ENCODE peak calls at places on chromosomes 7 and 10, in five cellular contexts. N, H, Q, S and L are unnamed samples.

GRCh38 chr7:46145412-46145811 is 224.3 kb upstream of the IGFBP3 start:
- DNase-seq in N (peak), Q (no peak), H (peak), S (peak), L (no peak)

GRCh38 chr7:2203551-2204300 is 29.0 kb downstream of the MAD1L1 start:
- DNase-seq in S (no peak), H (no peak), N (no peak), Q (peak), L (peak)

GRCh38 chr10:15313844-15314243 is 57.2 kb downstream of the FAM171A1 start:
- DNase-seq in S (no peak), H (no peak), N (no peak), Q (no peak), L (no peak)

GRCh38 chr10:110044681-110045080 is 36.9 kb downstream of the ADD3 start:
- DNase-seq in Q (no peak), H (no peak), N (no peak), S (no peak), L (no peak)

GRCh38 chr10:117860135-117860534 is 186.6 kb downstream of the RAB11FIP2 start:
- DNase-seq in Q (no peak), N (peak), H (no peak), S (peak), L (no peak)

GRCh38 chr7:37961251-37961650 is 40.8 kb downstream of the EPDR1 start:
- DNase-seq in N (no peak), Q (no peak), H (no peak), S (no peak), L (no peak)

GRCh38 chr7:45670717-45671116 is 96.5 kb downstream of the ADCY1 start:
- DNase-seq in H (no peak), S (no peak), Q (no peak), N (no peak), L (no peak)

GRCh38 chr10:125605167-125605566 is 77.8 kb downstream of the TEX36 start:
- DNase-seq in S (no peak), N (no peak), Q (no peak), H (no peak), L (no peak)

GRCh38 chr7:100799037-100799896 is 28.1 kb downstream of the EPHB4 start:
- DNase-seq in S (peak), N (peak), Q (peak), H (no peak), L (peak)

GRCh38 chr10:4686644-4686996 is 139.4 kb upstream of the AKR1E2 start:
- DNase-seq in S (peak), N (peak), Q (no peak), H (peak), L (no peak)

GRCh38 chr10:6771361-6771760 is 191.3 kb upstream of the PRKCQ start:
- DNase-seq in H (no peak), N (no peak), S (no peak), Q (no peak), L (no peak)

GRCh38 chr7:125651823-125652528 is 722.4 kb upstream of the POT1 start:
- DNase-seq in H (no peak), Q (no peak), S (no peak), N (no peak), L (peak)

GRCh38 chr7:36506820-36507219 is 117.2 kb downstream of the ANLN start:
- DNase-seq in N (no peak), Q (no peak), H (no peak), S (peak), L (no peak)

GRCh38 chr10:78162867-78163266 is 129.2 kb downstream of the RPS24 start:
- DNase-seq in N (peak), S (peak), Q (no peak), H (peak), L (no peak)

GRCh38 chr7:106023369-106024322 is 60.6 kb downstream of the CDHR3 start:
- DNase-seq in H (no peak), S (no peak), Q (peak), N (no peak), L (peak)

GRCh38 chr10:100670828-100671479 is 74.4 kb upstream of the PAX2 start:
- DNase-seq in S (no peak), Q (no peak), H (no peak), N (no peak), L (peak)

GRCh38 chr10:660980-661890 is 28.2 kb downstream of the DIP2C start:
- DNase-seq in H (no peak), S (no peak), N (no peak), Q (no peak), L (no peak)

GRCh38 chr7:90474284-90475210 is 5.1 kb downstream of the PTTG1IP2 start:
- DNase-seq in S (peak), Q (no peak), N (peak), H (no peak), L (no peak)

GRCh38 chr10:96991313-96991841 is 159.3 kb downstream of the LCOR start:
- DNase-seq in H (no peak), N (peak), S (peak), Q (peak), L (peak)

GRCh38 chr7:36707465-36707864 is 16.8 kb downstream of the AOAH start:
- DNase-seq in Q (no peak), H (no peak), N (no peak), S (no peak), L (no peak)

GRCh38 chr10:115879372-115879771 is 393.6 kb downstream of the GFRA1 start:
- DNase-seq in Q (no peak), N (no peak), S (no peak), H (no peak), L (peak)

GRCh38 chr7:70446448-70447143 is 685.3 kb upstream of the GALNT17 start:
- DNase-seq in N (no peak), S (peak), H (no peak), Q (no peak), L (no peak)

GRCh38 chr7:105673367-105674188 is 92.3 kb upstream of the EFCAB10 start:
- DNase-seq in Q (no peak), H (peak), N (peak), S (peak), L (no peak)

GRCh38 chr7:45067582-45067981 is 21.2 kb downstream of the NACAD start:
- DNase-seq in N (no peak), H (no peak), S (no peak), Q (no peak), L (no peak)

GRCh38 chr10:5589963-5590511 is 65.3 kb downstream of the CALML3 start:
- DNase-seq in S (peak), N (peak), Q (no peak), H (peak), L (peak)

GRCh38 chr7:146478975-146479492 is 362.4 kb downstream of the CNTNAP2 start:
- DNase-seq in S (no peak), N (no peak), H (no peak), Q (no peak), L (no peak)

GRCh38 chr7:85106719-85107118 is 80.1 kb downstream of the SEMA3D start:
- DNase-seq in N (no peak), Q (no peak), H (no peak), S (no peak), L (no peak)

GRCh38 chr7:105769951-105770628 is 106.3 kb downstream of the ATXN7L1 start:
- DNase-seq in H (peak), S (peak), Q (no peak), N (no peak), L (peak)

GRCh38 chr7:159031135-159031701 is 113.4 kb downstream of the VIPR2 start:
- DNase-seq in S (no peak), H (no peak), N (no peak), Q (no peak), L (no peak)

GRCh38 chr10:79116801-79117723 is 48.3 kb downstream of the ZMIZ1 start:
- DNase-seq in H (no peak), S (no peak), N (peak), Q (no peak), L (peak)

GRCh38 chr10:590721-591120 is 98.7 kb downstream of the DIP2C start:
- DNase-seq in Q (no peak), S (no peak), N (no peak), H (no peak), L (no peak)

GRCh38 chr7:13920053-13920697 is 69.3 kb downstream of the ETV1 start:
- DNase-seq in Q (no peak), H (peak), S (peak), N (peak), L (no peak)

GRCh38 chr7:159014297-159015062 is 130.2 kb downstream of the VIPR2 start:
- DNase-seq in H (no peak), Q (no peak), S (no peak), N (no peak), L (no peak)

GRCh38 chr10:77428776-77429395 is 208.7 kb downstream of the KCNMA1 start:
- DNase-seq in S (peak), Q (no peak), N (peak), H (no peak), L (no peak)

GRCh38 chr7:11613292-11613930 is 218.6 kb downstream of the THSD7A start:
- DNase-seq in S (no peak), N (no peak), H (no peak), Q (peak), L (peak)

GRCh38 chr7:42097756-42098155 is 139.3 kb downstream of the GLI3 start:
- DNase-seq in Q (no peak), H (no peak), S (peak), N (peak), L (no peak)

GRCh38 chr10:102412293-102412692 is 6.3 kb downstream of the PSD start:
- DNase-seq in H (no peak), N (no peak), Q (no peak), S (no peak), L (no peak)

DNA sequence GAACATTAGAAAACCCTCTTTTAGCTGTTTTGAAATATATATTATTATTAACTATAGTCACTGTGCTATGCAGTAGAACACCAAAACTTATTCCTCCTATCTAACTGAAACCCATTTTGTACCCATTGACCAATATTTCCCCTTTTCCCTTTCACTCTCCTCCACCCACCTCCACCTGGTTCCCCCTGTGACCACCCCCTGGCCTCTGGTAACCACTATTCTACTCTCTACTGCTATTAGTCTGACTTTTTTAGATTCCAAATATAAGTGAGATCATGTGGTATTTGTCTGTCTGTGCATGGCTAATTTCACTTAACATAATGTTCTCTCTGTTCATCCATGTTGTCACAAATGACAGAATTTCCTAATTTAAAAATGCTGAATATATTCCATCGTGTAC is 18.7 kb downstream of the TBC1D12 start:
- DNase-seq in Q (no peak), H (no peak), N (no peak), S (no peak), L (no peak)
- TF ChIP-seq CTCF in Q (no peak), H (no peak), N (no peak), S (no peak), L (no peak)

DNA sequence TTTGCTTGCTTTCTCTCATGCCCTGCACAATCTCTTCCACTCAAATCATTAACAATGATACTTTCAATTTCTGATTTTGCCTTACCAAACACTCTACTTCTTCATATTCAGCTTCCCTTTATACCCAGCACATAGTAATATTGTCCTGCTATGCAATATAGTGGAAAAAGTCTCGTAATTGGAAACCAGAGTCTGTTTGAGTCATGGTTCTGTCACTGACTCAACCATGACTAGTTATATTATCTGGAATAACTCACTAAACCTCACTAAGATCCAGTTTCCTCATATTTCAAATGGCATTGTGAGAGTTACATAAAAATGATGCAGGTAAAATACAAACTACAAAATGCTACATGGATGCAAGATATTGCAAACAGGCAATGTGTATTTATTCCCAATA is 98.5 kb upstream of the LRRTM3 start:
- DNase-seq in N (peak), Q (no peak), H (peak), S (peak), L (no peak)
- H3K4me3 ChIP-seq in N (no peak), Q (no peak), H (no peak), S (no peak), L (no peak)

DNA sequence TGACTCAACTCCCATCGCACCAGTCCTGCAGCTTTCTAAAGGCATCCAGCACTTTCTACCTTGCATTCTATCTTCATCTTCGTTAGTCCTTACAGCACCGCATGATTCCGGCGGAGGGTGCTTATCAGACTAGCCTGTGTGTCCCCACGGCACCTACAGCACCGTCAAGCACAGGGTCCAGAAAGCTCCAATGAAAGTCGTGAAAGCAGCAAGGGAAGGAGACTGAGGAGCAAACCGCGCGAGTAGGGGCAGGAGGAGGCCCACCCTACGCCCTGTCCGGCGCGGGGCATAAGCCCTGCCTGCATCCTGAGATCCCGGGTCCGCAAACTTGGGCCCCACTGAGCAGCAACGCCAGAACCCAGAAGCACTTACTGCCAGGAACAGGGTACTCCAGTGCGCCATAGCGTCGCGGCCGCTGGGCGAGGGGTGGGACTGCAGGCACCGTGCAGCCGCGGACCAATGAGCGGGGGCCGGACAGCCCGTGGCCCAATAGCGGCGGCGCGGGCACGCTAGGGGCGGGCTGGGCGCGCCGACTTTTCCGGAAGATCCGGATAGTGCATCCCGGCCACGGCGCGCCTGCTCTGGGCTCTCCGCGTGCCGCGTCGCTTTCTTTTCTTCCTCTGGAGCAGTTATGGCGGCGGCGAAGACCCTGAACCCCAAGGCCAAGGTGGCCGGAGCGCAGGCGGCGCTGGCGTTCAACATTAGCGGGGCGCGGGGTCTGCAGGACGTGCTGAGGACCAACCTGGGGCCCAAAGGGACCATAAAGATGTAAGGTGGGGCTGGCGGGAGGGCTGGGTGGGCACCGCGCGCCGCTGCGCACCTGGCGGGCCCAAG is 122.1 kb upstream of the VKORC1L1 start:
- DNase-seq in S (peak), H (peak), N (peak), Q (peak), L (peak)
- TF ChIP-seq CTCF in S (no peak), H (no peak), N (no peak), Q (no peak), L (no peak)

GRCh38 chr7:147982307-147982706 is 608.3 kb upstream of the C7orf33 start:
- DNase-seq in H (no peak), N (no peak), S (no peak), Q (no peak), L (peak)

GRCh38 chr7:147984265-147984664 is 606.3 kb upstream of the C7orf33 start:
- DNase-seq in S (no peak), Q (no peak), H (no peak), N (no peak), L (no peak)

GRCh38 chr7:147978651-147979050 is 611.9 kb upstream of the C7orf33 start:
- DNase-seq in S (no peak), Q (no peak), N (no peak), H (no peak), L (no peak)

GRCh38 chr7:147981072-147981813 is 609.3 kb upstream of the C7orf33 start:
- DNase-seq in N (no peak), H (no peak), S (no peak), Q (no peak), L (peak)
- H3K4me3 ChIP-seq in N (no peak), H (no peak), S (no peak), Q (no peak), L (no peak)

GRCh38 chr7:49001610-49002033 is 77.3 kb downstream of the CDC14C start:
- DNase-seq in N (peak), H (no peak), S (peak), Q (peak), L (peak)
- TF ChIP-seq CTCF in N (peak), H (peak), S (peak), Q (peak), L (peak)

DNA sequence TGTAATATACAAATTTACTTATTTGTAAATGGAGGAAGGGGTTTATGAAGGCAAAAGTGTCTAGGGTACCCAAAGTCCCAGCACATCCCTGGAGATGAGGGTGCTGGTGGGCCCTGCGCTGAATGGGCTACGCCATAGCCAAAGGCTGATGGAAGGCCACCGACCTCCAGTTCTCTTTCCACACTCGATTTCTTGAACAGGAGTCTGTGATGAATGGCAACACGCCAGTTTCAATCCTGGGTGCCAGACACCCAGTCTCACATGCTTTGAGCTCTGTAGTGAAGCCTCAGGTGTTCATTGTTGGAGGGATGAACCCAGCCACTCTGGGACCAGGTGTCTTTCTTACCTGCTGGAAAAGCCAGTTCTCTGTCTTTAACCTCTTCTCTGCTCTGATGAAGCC is 752 bp downstream of the LRMDA start:
- DNase-seq in Q (no peak), S (no peak), H (no peak), N (no peak), L (no peak)
- H3K4me3 ChIP-seq in Q (no peak), S (no peak), H (peak), N (no peak), L (no peak)

GRCh38 chr7:26168458-26169023 is 16.5 kb downstream of the NFE2L3 start:
- DNase-seq in Q (no peak), N (no peak), H (no peak), S (no peak), L (no peak)

GRCh38 chr7:26167293-26167934 is 15.4 kb downstream of the NFE2L3 start:
- DNase-seq in S (peak), H (no peak), N (no peak), Q (no peak), L (peak)

GRCh38 chr7:26166681-26167266 is 14.8 kb downstream of the NFE2L3 start:
- DNase-seq in N (no peak), Q (no peak), H (peak), S (no peak), L (peak)

GRCh38 chr7:26169271-26169670 is 17.3 kb downstream of the NFE2L3 start:
- DNase-seq in Q (no peak), H (no peak), N (no peak), S (no peak), L (no peak)

GRCh38 chr7:26165950-26166680 is 14.1 kb downstream of the NFE2L3 start:
- DNase-seq in H (no peak), N (no peak), Q (no peak), S (no peak), L (no peak)
- TF ChIP-seq CTCF in H (no peak), N (no peak), Q (no peak), S (no peak), L (no peak)